ENCODE peak calls at places on chromosomes 6 and 20, in ten cellular contexts. Q, H, E, U, F, N, S, V, J and X are unnamed samples.

GRCh38 chr20:36525620-36526365 is 15.5 kb upstream of the MYL9 start:
- DNase-seq in E (no peak), F (no peak), V (no peak), U (no peak), N (no peak), S (no peak), J (no peak), Q (no peak), H (no peak), X (no peak)

GRCh38 chr20:49132995-49133451 is 55.1 kb downstream of the STAU1 start:
- DNase-seq in H (no peak), Q (no peak), F (peak), N (peak), V (peak), E (peak), S (peak), U (peak), J (no peak), X (peak)

GRCh38 chr20:41619360-41620115 is 1.4 kb upstream of the CHD6 start:
- DNase-seq in H (no peak), S (no peak), J (no peak), V (peak), F (no peak), U (no peak), Q (no peak), E (no peak), N (no peak), X (no peak)

GRCh38 chr20:14512856-14513255 is 175.4 kb upstream of the FLRT3 start:
- DNase-seq in J (no peak), N (no peak), Q (no peak), U (no peak), H (no peak), F (no peak), S (no peak), E (no peak), V (no peak), X (no peak)

GRCh38 chr6:26067367-26067766 is 19.9 kb upstream of the HFE start:
- DNase-seq in N (no peak), S (no peak), U (no peak), Q (no peak), V (no peak), E (no peak), H (no peak), F (no peak), J (no peak), X (no peak)

GRCh38 chr6:161139766-161140553 is 133.9 kb downstream of the AGPAT4 start:
- DNase-seq in N (no peak), H (no peak), J (peak), F (no peak), E (peak), U (no peak), S (no peak), V (peak), Q (peak), X (peak)

GRCh38 chr6:145036236-145036635 is 699.1 kb downstream of the EPM2A start:
- DNase-seq in F (no peak), U (no peak), V (peak), E (no peak), N (no peak), S (no peak), J (no peak), Q (no peak), H (no peak), X (no peak)

GRCh38 chr6:102631921-102632320 is 1238.4 kb downstream of the GRIK2 start:
- DNase-seq in N (no peak), V (no peak), S (no peak), U (no peak), E (no peak), J (no peak), F (no peak), H (no peak), Q (no peak), X (no peak)

GRCh38 chr20:23090147-23090546 is 4.0 kb upstream of the CD93 start:
- DNase-seq in Q (no peak), N (no peak), E (no peak), S (no peak), F (no peak), V (no peak), U (no peak), H (no peak), J (no peak), X (peak)

GRCh38 chr6:152301021-152301805 is 335.9 kb downstream of the SYNE1 start:
- DNase-seq in Q (no peak), E (no peak), U (no peak), N (no peak), S (no peak), F (no peak), J (no peak), H (no peak), V (peak), X (no peak)

GRCh38 chr6:133995296-133995695 is 42.3 kb downstream of the TBPL1 start:
- DNase-seq in N (no peak), Q (no peak), U (no peak), V (peak), H (no peak), J (no peak), S (no peak), F (no peak), E (no peak), X (no peak)

GRCh38 chr20:44688053-44688625 is 27.0 kb upstream of the CCN5 start:
- DNase-seq in N (no peak), J (no peak), F (no peak), H (no peak), Q (no peak), V (no peak), U (no peak), S (no peak), E (no peak), X (no peak)

GRCh38 chr6:107330190-107330589 is 129.2 kb downstream of the PDSS2 start:
- DNase-seq in H (no peak), U (no peak), S (no peak), Q (no peak), E (no peak), J (no peak), F (no peak), V (no peak), N (no peak), X (no peak)

GRCh38 chr6:108897371-108897770 is 49.1 kb downstream of the ARMC2 start:
- DNase-seq in Q (peak), H (no peak), F (no peak), E (peak), J (peak), S (peak), U (no peak), N (no peak), V (peak), X (peak)

GRCh38 chr6:73236147-73236750 is 11.0 kb upstream of the KHDC1L start:
- DNase-seq in S (no peak), U (peak), Q (no peak), V (peak), J (no peak), E (no peak), H (no peak), F (no peak), N (no peak), X (no peak)

GRCh38 chr6:1786455-1787108 is 176.9 kb downstream of the FOXC1 start:
- DNase-seq in E (no peak), Q (no peak), J (no peak), S (no peak), N (no peak), H (no peak), V (no peak), U (no peak), F (no peak), X (no peak)

GRCh38 chr6:7108964-7109836 is 1.4 kb downstream of the RREB1 start:
- DNase-seq in E (peak), Q (peak), V (peak), U (peak), S (no peak), N (peak), F (peak), H (peak), J (peak), X (peak)
- TF ChIP-seq POLR2A in E (no peak), Q (peak), V (no peak), U (no peak), S (no peak), N (no peak), F (peak), H (no peak), J (no peak), X (no peak)

DNA sequence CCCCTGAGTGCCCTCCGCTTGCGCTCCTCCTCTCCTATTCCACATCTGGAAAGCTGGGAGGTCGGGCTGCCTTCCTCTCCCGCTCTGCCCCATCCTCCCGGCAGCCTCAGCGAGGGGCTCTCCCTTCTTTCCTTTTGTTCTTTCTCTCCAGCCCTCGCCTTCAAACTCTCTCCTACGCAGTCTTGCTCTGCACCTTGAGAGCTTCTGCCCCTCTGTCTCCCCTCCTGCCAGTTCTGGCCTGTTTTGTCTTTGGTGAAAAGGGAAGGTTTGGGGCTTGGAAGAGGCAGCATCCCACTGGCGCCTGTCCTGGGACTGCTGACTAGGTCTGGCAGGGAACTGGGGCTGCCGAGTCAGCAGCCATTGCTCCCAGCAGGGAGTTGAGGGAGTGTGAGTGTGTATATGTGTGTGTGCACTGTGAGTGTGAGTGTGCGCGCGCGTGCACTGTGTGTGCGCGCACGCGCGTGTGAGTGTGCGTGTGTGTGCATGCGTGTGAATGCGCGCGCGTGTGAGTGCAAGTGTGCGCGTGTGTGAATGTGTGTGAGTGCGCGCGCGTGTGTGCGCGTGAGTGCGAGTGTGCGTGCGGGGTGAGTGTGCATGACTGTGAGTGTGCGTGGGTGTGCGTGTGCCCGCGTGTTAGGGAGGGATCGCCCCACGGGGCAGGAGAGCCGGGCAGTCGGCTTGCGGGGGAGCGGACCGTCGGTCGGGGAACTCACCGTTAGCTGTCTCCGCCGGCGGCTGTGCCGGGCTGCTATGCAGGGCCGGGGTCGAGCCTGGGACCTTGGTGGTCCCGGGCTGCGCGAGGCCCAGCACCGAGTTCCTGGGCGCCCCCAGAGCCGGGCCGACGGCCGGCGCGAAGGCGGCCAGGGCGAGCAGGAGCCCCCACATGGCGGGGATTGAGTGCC is 488 bp downstream of the CPXM1 start:
- DNase-seq in N (no peak), Q (no peak), J (no peak), S (no peak), H (no peak), U (no peak), E (no peak), F (no peak), V (peak), X (peak)
- TF ChIP-seq POLR2A in N (no peak), Q (no peak), J (no peak), S (no peak), H (no peak), U (peak), E (no peak), F (no peak), V (no peak), X (no peak)

DNA sequence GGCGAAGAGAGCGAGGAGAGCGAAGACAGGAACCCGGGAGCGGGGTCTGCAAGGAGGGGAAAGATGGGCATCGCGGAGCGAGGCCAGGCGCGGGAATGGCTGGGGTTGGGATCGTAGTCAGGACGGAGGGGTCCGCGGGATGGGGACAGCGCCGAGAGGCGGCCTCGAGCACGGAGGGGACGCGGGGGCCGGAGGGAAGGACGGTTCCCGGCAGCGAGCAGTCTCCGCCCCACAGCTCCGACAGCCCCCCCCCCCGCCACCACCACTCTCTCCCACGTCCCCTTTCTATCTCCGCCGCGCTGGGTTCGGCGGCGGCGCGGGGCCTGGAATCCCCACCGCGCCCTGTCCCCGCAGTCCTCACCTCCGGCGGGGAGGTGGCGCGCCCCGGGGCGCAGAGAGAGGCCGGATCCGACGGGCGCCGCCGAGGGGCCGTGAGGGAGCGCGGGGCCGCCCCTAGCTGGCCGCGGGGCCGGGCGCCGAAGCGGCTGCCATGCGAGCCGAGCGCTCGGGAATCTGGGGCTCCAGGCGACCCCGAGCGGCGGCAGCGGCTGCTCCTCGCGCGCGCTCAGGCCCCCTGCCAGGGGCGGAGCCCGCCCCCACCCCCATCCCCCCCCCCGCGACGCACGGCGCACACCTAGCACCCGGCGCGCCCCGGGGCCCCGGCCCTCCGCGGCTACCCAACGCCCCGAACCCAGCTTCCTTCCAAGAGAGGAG is at the start of gene DLK2:
- DNase-seq in F (no peak), J (no peak), Q (no peak), E (no peak), N (no peak), V (no peak), U (peak), H (no peak), S (no peak), X (no peak)
- TF ChIP-seq POLR2A in F (no peak), J (no peak), Q (no peak), E (no peak), N (no peak), V (no peak), U (no peak), H (no peak), S (no peak), X (no peak)

GRCh38 chr6:135215563-135215962 is 34.5 kb downstream of the MYB start:
- DNase-seq in E (no peak), F (no peak), H (no peak), U (no peak), J (no peak), N (no peak), Q (no peak), S (no peak), V (no peak), X (no peak)
- TF ChIP-seq POLR2A in E (no peak), F (no peak), H (no peak), U (no peak), J (no peak), N (no peak), Q (no peak), S (no peak), V (no peak), X (no peak)

GRCh38 chr20:50819344-50819743 is 24.5 kb downstream of the BCAS4 start:
- DNase-seq in U (no peak), F (no peak), Q (no peak), J (no peak), V (no peak), H (no peak), N (no peak), E (no peak), S (no peak), X (no peak)
- TF ChIP-seq POLR2A in U (no peak), F (no peak), Q (no peak), J (no peak), V (no peak), H (no peak), N (no peak), E (no peak), S (no peak), X (no peak)

DNA sequence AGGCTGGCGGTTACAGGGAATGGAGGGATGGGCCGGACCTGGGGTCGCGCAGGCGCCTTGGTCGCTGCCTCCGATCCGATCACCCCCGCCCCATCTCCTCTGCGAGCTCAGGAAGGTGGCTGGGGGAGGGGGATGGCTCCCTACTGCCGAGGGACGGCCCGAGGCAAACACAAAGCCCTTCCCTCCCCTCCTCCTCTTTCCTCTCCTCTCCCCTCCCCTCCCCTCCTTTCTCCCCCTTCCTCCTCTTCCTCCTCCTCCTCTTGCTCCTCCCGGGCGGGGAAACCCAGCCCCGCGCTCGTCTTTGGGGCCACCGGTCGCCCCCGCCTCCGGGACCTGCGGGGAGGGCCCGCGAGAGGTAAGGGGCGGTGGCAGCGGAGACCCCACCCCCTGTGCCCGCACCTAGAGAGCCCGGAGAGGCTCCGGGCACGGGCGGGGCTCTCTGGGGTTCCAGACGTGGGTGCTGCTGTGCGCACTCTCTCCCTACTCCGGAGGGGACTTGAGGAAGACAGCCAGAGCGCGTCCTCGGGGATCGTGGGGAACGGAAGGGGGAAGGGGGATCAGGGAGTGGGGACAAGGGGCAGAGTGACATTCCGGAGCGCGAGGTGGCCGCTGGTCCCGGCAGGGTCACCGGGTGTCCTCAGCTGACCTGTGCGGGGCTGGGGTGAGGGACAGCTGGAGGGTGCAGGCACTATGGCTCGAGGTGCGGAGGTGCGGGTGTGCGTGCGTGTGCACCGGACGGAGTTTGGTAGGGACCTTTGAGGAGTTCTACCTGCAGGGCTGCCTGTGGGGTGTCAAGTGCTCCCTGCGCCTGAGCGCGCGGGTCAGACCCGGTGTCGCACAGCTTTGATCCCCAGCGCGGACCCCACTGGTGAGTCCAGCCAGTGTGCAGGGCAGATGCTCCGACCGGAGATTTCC is at the start of gene RIN2:
- DNase-seq in H (peak), F (peak), E (peak), Q (peak), S (peak), N (peak), U (peak), J (peak), V (peak), X (peak)
- TF ChIP-seq POLR2A in H (no peak), F (no peak), E (no peak), Q (peak), S (no peak), N (peak), U (peak), J (no peak), V (no peak), X (no peak)

DNA sequence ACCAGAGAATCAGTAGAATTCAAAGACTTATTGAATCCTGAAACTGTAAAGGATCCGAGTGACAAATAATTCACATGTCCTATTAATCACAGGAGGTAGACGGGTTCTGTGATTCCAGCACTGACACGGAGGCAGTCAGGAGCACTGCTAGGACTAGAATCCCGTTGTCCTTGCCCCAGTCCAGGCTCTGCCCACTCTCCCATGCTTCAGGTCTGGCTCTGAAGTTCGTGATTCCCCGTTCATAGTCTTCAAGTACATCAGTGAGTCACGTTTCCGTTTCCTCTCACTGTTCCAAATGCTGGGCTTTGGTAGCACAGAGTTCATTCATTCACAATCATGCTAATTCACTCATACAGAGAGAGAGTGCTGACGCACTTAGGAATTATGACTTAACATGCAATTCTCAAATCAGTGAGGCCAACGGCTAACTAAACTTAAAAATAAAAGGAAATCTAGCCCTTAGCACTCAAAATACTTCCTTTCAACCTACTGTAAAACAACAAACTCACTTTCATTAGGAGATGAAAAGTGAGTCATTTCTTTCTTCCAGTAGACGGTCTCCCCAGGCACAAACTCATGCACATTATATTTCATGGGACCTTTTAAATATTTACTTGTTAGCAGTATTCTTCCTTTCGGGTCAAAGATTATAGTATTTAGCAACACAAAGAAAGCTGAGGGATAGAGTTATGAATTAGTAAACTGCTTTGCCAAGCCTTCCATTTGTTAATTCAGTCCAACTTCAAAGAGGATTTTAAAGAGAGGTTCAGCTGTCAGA is 94.0 kb upstream of the NHSL1 start:
- DNase-seq in S (peak), H (no peak), U (peak), E (peak), Q (peak), N (peak), V (peak), J (peak), F (peak), X (peak)
- TF ChIP-seq POLR2A in S (no peak), H (no peak), U (peak), E (no peak), Q (peak), N (peak), V (peak), J (no peak), F (peak), X (no peak)

GRCh38 chr6:157021267-157022021 is 244.3 kb downstream of the ARID1B start:
- DNase-seq in J (peak), V (peak), F (peak), S (peak), E (peak), H (peak), U (peak), Q (peak), N (peak), X (peak)

GRCh38 chr6:157023958-157024357 is 246.8 kb downstream of the ARID1B start:
- DNase-seq in U (no peak), E (no peak), N (no peak), F (peak), J (no peak), Q (no peak), V (peak), H (no peak), S (no peak), X (no peak)

GRCh38 chr6:157019733-157020132 is 242.6 kb downstream of the ARID1B start:
- DNase-seq in H (no peak), J (no peak), U (no peak), Q (no peak), N (no peak), S (no peak), F (no peak), E (no peak), V (peak), X (no peak)

GRCh38 chr6:157020398-157021266 is 243.5 kb downstream of the ARID1B start:
- DNase-seq in F (peak), S (peak), Q (peak), U (peak), H (no peak), J (no peak), N (peak), V (peak), E (peak), X (peak)

GRCh38 chr6:157022022-157022740 is 245.0 kb downstream of the ARID1B start:
- DNase-seq in F (peak), V (peak), H (peak), E (peak), J (peak), Q (peak), S (peak), U (peak), N (peak), X (peak)
- TF ChIP-seq POLR2A in F (peak), V (no peak), H (no peak), E (no peak), J (no peak), Q (no peak), S (peak), U (peak), N (peak), X (no peak)